ENCODE peak calls at places on chromosomes 5 and 9, in eight cellular contexts. U is activated CD8-positive, alpha-beta memory T cell treated with anti-CD3 and anti-CD28 coated beads, Interleukin-2, amount 10 ng/mL, durations not matched to agents 7 days and 5 days; P is progenitor cell of endocrine pancreas; N is COR-L47; I is stimulated activated CD4-positive, alpha-beta T cell treated with anti-CD3 and anti-CD28 coated beads, Interleukin-4, amount 100 ng/mL, for 1 hour; Y is cardiac fibroblast; T is effector memory CD8-positive, alpha-beta T cell; C is NCI-H2029. J is an unnamed sample.

GRCh38 chr5:1973391-1974013 is 90.8 kb upstream of the IRX4 start:
- DNase-seq in U (no peak), P (no peak), N (no peak), I (no peak), Y (no peak), T (no peak), C (no peak), J (no peak)

GRCh38 chr9:23123048-23123632 is 676.5 kb downstream of the DMRTA1 start:
- DNase-seq in U (no peak), P (no peak), N (peak; percentile 35), I (no peak), Y (peak; percentile 24), T (no peak), C (no peak), J (peak; percentile 37)

GRCh38 chr5:59673438-59674058 is 220.0 kb downstream of the PDE4D start:
- DNase-seq in U (no peak), P (no peak), N (peak; percentile 33), I (no peak), Y (peak; percentile 75), T (no peak), C (peak; percentile 64), J (no peak)

GRCh38 chr9:109499631-109500120 is 1.6 kb upstream of the PTPN3 start:
- DNase-seq in U (no peak), P (peak; percentile 47), N (no peak), I (no peak), Y (peak; percentile 34), T (no peak), C (peak; percentile 19), J (no peak)

GRCh38 chr5:10289353-10289752 is 18.3 kb downstream of the CMBL start:
- DNase-seq in U (no peak), P (no peak), N (no peak), I (no peak), Y (no peak), T (no peak), C (peak; percentile 80), J (no peak)

GRCh38 chr5:91379602-91380490 is 3.3 kb downstream of the ARRDC3 start:
- DNase-seq in U (peak; percentile 97), P (peak; percentile 95), N (peak; percentile 97), I (peak; percentile 96), Y (peak; percentile 93), T (peak; percentile 96), C (peak; percentile 99), J (no peak)

GRCh38 chr9:122216138-122216797 is 12.5 kb downstream of the LHX6 start:
- DNase-seq in U (no peak), P (no peak), N (no peak), I (no peak), Y (no peak), T (no peak), C (no peak), J (no peak)

GRCh38 chr5:159971514-159971913 is 37.4 kb upstream of the TTC1 start:
- DNase-seq in U (no peak), P (no peak), N (no peak), I (no peak), Y (no peak), T (no peak), C (no peak), J (no peak)

GRCh38 chr5:64637837-64638443 is 52.4 kb upstream of the SHISAL2B start:
- DNase-seq in U (no peak), P (no peak), N (no peak), I (no peak), Y (peak; percentile 14), T (no peak), C (no peak), J (no peak)

GRCh38 chr5:50814541-50814940 is 148.1 kb downstream of the PARP8 start:
- DNase-seq in U (no peak), P (no peak), N (no peak), I (no peak), Y (no peak), T (no peak), C (no peak), J (no peak)

GRCh38 chr5:56166671-56167070 is 66.5 kb downstream of the ANKRD55 start:
- DNase-seq in U (no peak), P (no peak), N (no peak), I (no peak), Y (peak; percentile 44), T (no peak), C (no peak), J (no peak)

GRCh38 chr5:52822437-52822836 is 34.7 kb downstream of the ITGA1 start:
- DNase-seq in U (no peak), P (no peak), N (no peak), I (no peak), Y (no peak), T (no peak), C (no peak), J (no peak)

GRCh38 chr5:74651710-74652109 is 11.2 kb upstream of the ENC1 start:
- DNase-seq in U (no peak), P (no peak), N (no peak), I (no peak), Y (no peak), T (no peak), C (no peak), J (no peak)

GRCh38 chr5:128629162-128629561 is 91.1 kb upstream of the FBN2 start:
- DNase-seq in U (no peak), P (no peak), N (no peak), I (no peak), Y (no peak), T (no peak), C (no peak), J (no peak)

GRCh38 chr5:18329346-18329745 is 695.1 kb downstream of the TAF11L14 start:
- DNase-seq in U (no peak), P (no peak), N (no peak), I (no peak), Y (no peak), T (no peak), C (no peak), J (peak; percentile 1)

GRCh38 chr5:160929906-160930305 is 77.9 kb upstream of the ATP10B start:
- DNase-seq in U (no peak), P (no peak), N (no peak), I (no peak), Y (no peak), T (no peak), C (no peak), J (no peak)

GRCh38 chr5:61055434-61056006 is 106.7 kb downstream of the SMIM15 start:
- DNase-seq in U (no peak), P (no peak), N (peak; percentile 31), I (no peak), Y (peak; percentile 77), T (no peak), C (peak; percentile 39), J (no peak)

GRCh38 chr9:86978986-86979385 is 31.7 kb upstream of the GAS1 start:
- DNase-seq in U (no peak), P (no peak), N (no peak), I (no peak), Y (peak; percentile 62), T (no peak), C (no peak), J (no peak)

GRCh38 chr5:159163027-159163699 is 46.2 kb downstream of the RNF145 start:
- DNase-seq in U (no peak), P (no peak), N (no peak), I (no peak), Y (peak; percentile 82), T (no peak), C (no peak), J (no peak)